ENCODE peak calls at places on chromosome 16, in five cellular contexts. One of them, this sample, is unnamed. For H3K36me3, the result is how much of the 10 kb centered on the place peaks cover.

GRCh38 chr16:84594725-84595038 is 23.2 kb downstream of the COTL1 start:
- DNase-seq in PC-9: no peak
- DNase-seq in neural progenitor cell: no peak
- DNase-seq in fibroblast of lung: no peak
- DNase-seq in GM23248: no peak
- DNase-seq in this sample: no peak

GRCh38 chr16:73171380-73171779 is 123.5 kb upstream of the ZFHX3 start:
- DNase-seq in PC-9: no peak
- DNase-seq in neural progenitor cell: no peak
- DNase-seq in fibroblast of lung: no peak
- DNase-seq in GM23248: no peak
- DNase-seq in this sample: no peak

GRCh38 chr16:85010931-85011845 is at the start of gene ZDHHC7:
- DNase-seq in PC-9: peak
- DNase-seq in neural progenitor cell: peak
- DNase-seq in fibroblast of lung: peak
- DNase-seq in GM23248: peak
- DNase-seq in this sample: peak

GRCh38 chr16:9077001-9077809 is 14.2 kb upstream of the HAPSTR1 start:
- DNase-seq in PC-9: peak
- DNase-seq in neural progenitor cell: no peak
- DNase-seq in fibroblast of lung: no peak
- DNase-seq in GM23248: peak
- DNase-seq in this sample: peak

GRCh38 chr16:83995756-83996155 is 27.7 kb downstream of the NECAB2 start:
- DNase-seq in PC-9: no peak
- DNase-seq in neural progenitor cell: peak
- DNase-seq in fibroblast of lung: peak
- DNase-seq in GM23248: no peak
- DNase-seq in this sample: no peak

GRCh38 chr16:70337814-70338213 is 8.9 kb upstream of the DDX19A start:
- DNase-seq in PC-9: no peak
- DNase-seq in neural progenitor cell: no peak
- DNase-seq in fibroblast of lung: no peak
- DNase-seq in GM23248: no peak
- DNase-seq in this sample: no peak

GRCh38 chr16:82010649-82011048 is 621 bp downstream of the SDR42E1 start:
- DNase-seq in PC-9: no peak
- DNase-seq in neural progenitor cell: no peak
- DNase-seq in fibroblast of lung: no peak
- DNase-seq in GM23248: no peak
- DNase-seq in this sample: no peak

GRCh38 chr16:8887952-8888560 is 5.9 kb downstream of the LITAFD start:
- DNase-seq in PC-9: no peak
- DNase-seq in neural progenitor cell: no peak
- DNase-seq in fibroblast of lung: no peak
- DNase-seq in GM23248: peak
- DNase-seq in this sample: peak

GRCh38 chr16:69724414-69724873 is 1.9 kb downstream of the NQO1 start:
- DNase-seq in PC-9: no peak
- DNase-seq in neural progenitor cell: no peak
- DNase-seq in fibroblast of lung: no peak
- DNase-seq in GM23248: no peak
- DNase-seq in this sample: no peak

GRCh38 chr16:68183033-68183432 is 52.9 kb downstream of the ESRP2 start:
- DNase-seq in PC-9: no peak
- DNase-seq in neural progenitor cell: no peak
- DNase-seq in fibroblast of lung: no peak
- DNase-seq in GM23248: no peak
- DNase-seq in this sample: no peak

GRCh38 chr16:59148312-59148711 is 414.2 kb upstream of the GOT2 start:
- DNase-seq in PC-9: no peak
- DNase-seq in neural progenitor cell: no peak
- DNase-seq in fibroblast of lung: no peak
- DNase-seq in GM23248: no peak
- DNase-seq in this sample: no peak

GRCh38 chr16:25006504-25007055 is 8.6 kb downstream of the ARHGAP17 start:
- DNase-seq in PC-9: peak
- DNase-seq in neural progenitor cell: no peak
- DNase-seq in fibroblast of lung: peak
- DNase-seq in GM23248: peak
- DNase-seq in this sample: peak

GRCh38 chr16:83952587-83952939 is 477 bp upstream of the OSGIN1 start:
- DNase-seq in PC-9: peak
- DNase-seq in neural progenitor cell: no peak
- DNase-seq in fibroblast of lung: no peak
- DNase-seq in GM23248: no peak
- DNase-seq in this sample: peak

GRCh38 chr16:72969146-72969545 is 78.8 kb downstream of the ZFHX3 start:
- DNase-seq in PC-9: no peak
- DNase-seq in neural progenitor cell: no peak
- DNase-seq in fibroblast of lung: no peak
- DNase-seq in GM23248: no peak
- DNase-seq in this sample: no peak

GRCh38 chr16:31328322-31329052 is 26.5 kb upstream of the ITGAX start:
- DNase-seq in PC-9: no peak
- DNase-seq in neural progenitor cell: no peak
- DNase-seq in fibroblast of lung: no peak
- DNase-seq in GM23248: no peak
- DNase-seq in this sample: no peak

GRCh38 chr16:12027091-12027490 is 50.6 kb downstream of the SNX29 start:
- DNase-seq in PC-9: peak
- DNase-seq in neural progenitor cell: no peak
- DNase-seq in fibroblast of lung: no peak
- DNase-seq in GM23248: no peak
- DNase-seq in this sample: no peak

GRCh38 chr16:8763899-8764298 is 33.5 kb downstream of the TMEM186 start:
- DNase-seq in PC-9: no peak
- DNase-seq in neural progenitor cell: peak
- DNase-seq in fibroblast of lung: no peak
- DNase-seq in GM23248: no peak
- DNase-seq in this sample: no peak

GRCh38 chr16:66473654-66474519 is 46.8 kb downstream of the BEAN1 start:
- DNase-seq in PC-9: peak
- DNase-seq in neural progenitor cell: no peak
- DNase-seq in fibroblast of lung: no peak
- DNase-seq in GM23248: peak
- DNase-seq in this sample: no peak

GRCh38 chr16:12245923-12246290 is 269.4 kb downstream of the SNX29 start:
- DNase-seq in PC-9: no peak
- DNase-seq in neural progenitor cell: no peak
- DNase-seq in fibroblast of lung: no peak
- DNase-seq in GM23248: no peak
- DNase-seq in this sample: no peak

GRCh38 chr16:67431077-67431804 is at the start of gene HSD11B2:
- DNase-seq in PC-9: peak
- DNase-seq in neural progenitor cell: peak
- DNase-seq in fibroblast of lung: peak
- DNase-seq in GM23248: peak
- DNase-seq in this sample: peak

GRCh38 chr16:85225291-85225690 is 113.0 kb upstream of the CIBAR2 start:
- DNase-seq in PC-9: no peak
- DNase-seq in neural progenitor cell: no peak
- DNase-seq in fibroblast of lung: no peak
- DNase-seq in GM23248: no peak
- DNase-seq in this sample: no peak

GRCh38 chr16:54694651-54695050 is 236.0 kb upstream of the IRX5 start:
- DNase-seq in PC-9: no peak
- DNase-seq in neural progenitor cell: no peak
- DNase-seq in fibroblast of lung: no peak
- DNase-seq in GM23248: peak
- DNase-seq in this sample: no peak

GRCh38 chr16:72805486-72805885 is 242.4 kb downstream of the ZFHX3 start:
- DNase-seq in PC-9: no peak
- DNase-seq in neural progenitor cell: no peak
- DNase-seq in fibroblast of lung: no peak
- DNase-seq in GM23248: no peak
- DNase-seq in this sample: no peak

GRCh38 chr16:85163278-85164112 is 51.2 kb upstream of the CIBAR2 start:
- DNase-seq in PC-9: peak
- DNase-seq in neural progenitor cell: no peak
- DNase-seq in fibroblast of lung: peak
- DNase-seq in GM23248: no peak
- DNase-seq in this sample: no peak

GRCh38 chr16:6146874-6147425 is 1049.4 kb upstream of the EEF2KMT start:
- DNase-seq in PC-9: no peak
- DNase-seq in neural progenitor cell: peak
- DNase-seq in fibroblast of lung: no peak
- DNase-seq in GM23248: no peak
- DNase-seq in this sample: no peak

GRCh38 chr16:69197573-69197972 is 10.6 kb downstream of the SNTB2 start:
- DNase-seq in PC-9: no peak
- DNase-seq in neural progenitor cell: no peak
- DNase-seq in fibroblast of lung: no peak
- DNase-seq in GM23248: no peak
- DNase-seq in this sample: no peak

GRCh38 chr16:81717662-81718189 is 61.4 kb upstream of the PLCG2 start:
- DNase-seq in PC-9: no peak
- DNase-seq in neural progenitor cell: no peak
- DNase-seq in fibroblast of lung: no peak
- DNase-seq in GM23248: no peak
- DNase-seq in this sample: no peak

GRCh38 chr16:11472410-11472809 is 114.3 kb downstream of the LITAF start:
- DNase-seq in PC-9: no peak
- DNase-seq in neural progenitor cell: no peak
- DNase-seq in fibroblast of lung: no peak
- DNase-seq in GM23248: no peak
- DNase-seq in this sample: no peak

DNA sequence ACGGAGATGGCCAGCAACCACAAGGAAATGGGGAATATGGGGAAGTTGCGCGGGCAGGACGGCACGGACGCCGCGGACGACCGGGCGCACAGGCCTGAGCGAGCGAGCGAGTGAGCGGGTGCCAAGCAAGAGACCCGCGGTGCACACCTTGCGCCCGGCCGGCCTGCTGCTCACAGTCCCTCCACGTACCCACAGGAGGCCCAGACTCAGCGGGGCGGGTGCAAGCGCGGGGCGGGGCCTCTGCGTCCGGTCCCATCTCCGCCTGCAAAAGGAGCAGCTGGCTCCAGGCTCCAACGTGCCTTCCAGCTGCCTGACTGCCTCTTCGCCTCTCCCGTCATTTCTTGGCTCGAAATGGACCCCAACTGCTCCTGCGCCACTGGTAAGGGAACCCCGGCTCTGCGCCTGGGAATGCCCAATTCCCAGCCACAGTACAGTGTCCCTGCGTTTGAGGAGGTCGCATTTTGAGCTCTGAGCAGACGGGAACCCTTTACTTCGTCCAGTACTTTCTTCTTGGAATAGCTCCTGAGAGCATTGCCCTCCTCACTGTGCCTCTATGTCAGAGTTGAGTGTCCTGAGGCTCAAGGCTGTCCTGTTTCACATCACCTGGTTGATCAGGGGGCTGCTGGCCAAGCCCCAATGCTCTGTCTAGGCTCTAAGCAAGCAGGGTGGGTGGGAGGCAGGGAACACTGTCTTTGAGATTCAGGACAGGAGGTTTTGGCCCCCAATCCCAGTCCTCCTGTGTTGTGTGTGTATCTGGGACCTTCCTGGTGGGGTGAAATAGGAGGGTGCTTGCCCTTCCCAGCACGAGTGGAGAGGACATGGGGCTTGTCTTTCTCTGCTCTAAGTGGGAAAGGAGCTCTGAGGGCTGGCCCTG is 8.1 kb upstream of the MT1E start:
- DNase-seq in PC-9: no peak
- DNase-seq in neural progenitor cell: peak
- DNase-seq in fibroblast of lung: peak
- DNase-seq in GM23248: peak
- DNase-seq in this sample: peak
- TF ChIP-seq EZH2 in PC-9: no peak
- TF ChIP-seq EZH2 in neural progenitor cell: peak
- TF ChIP-seq EZH2 in fibroblast of lung: no peak
- TF ChIP-seq EZH2 in GM23248: no peak
- TF ChIP-seq EZH2 in this sample: no peak

GRCh38 chr16:89782489-89782888 is 34.0 kb downstream of the FANCA start:
- DNase-seq in PC-9: no peak
- DNase-seq in neural progenitor cell: no peak
- DNase-seq in fibroblast of lung: no peak
- DNase-seq in GM23248: no peak
- DNase-seq in this sample: no peak
- H3K36me3 ChIP-seq in PC-9: under half
- H3K36me3 ChIP-seq in neural progenitor cell: under half
- H3K36me3 ChIP-seq in fibroblast of lung: under half
- H3K36me3 ChIP-seq in GM23248: under half
- H3K36me3 ChIP-seq in this sample: under half

GRCh38 chr16:49274936-49275730 is 6.5 kb downstream of the CBLN1 start:
- DNase-seq in PC-9: no peak
- DNase-seq in neural progenitor cell: peak
- DNase-seq in fibroblast of lung: no peak
- DNase-seq in GM23248: no peak
- DNase-seq in this sample: no peak
- TF ChIP-seq EZH2 in PC-9: no peak
- TF ChIP-seq EZH2 in neural progenitor cell: peak
- TF ChIP-seq EZH2 in fibroblast of lung: no peak
- TF ChIP-seq EZH2 in GM23248: no peak
- TF ChIP-seq EZH2 in this sample: no peak

GRCh38 chr16:74888888-74889287 is 96.0 kb downstream of the WDR59 start:
- DNase-seq in PC-9: no peak
- DNase-seq in neural progenitor cell: no peak
- DNase-seq in fibroblast of lung: no peak
- DNase-seq in GM23248: no peak
- DNase-seq in this sample: no peak
- H3K36me3 ChIP-seq in PC-9: half or more
- H3K36me3 ChIP-seq in neural progenitor cell: under half
- H3K36me3 ChIP-seq in fibroblast of lung: under half
- H3K36me3 ChIP-seq in GM23248: under half
- H3K36me3 ChIP-seq in this sample: under half

DNA sequence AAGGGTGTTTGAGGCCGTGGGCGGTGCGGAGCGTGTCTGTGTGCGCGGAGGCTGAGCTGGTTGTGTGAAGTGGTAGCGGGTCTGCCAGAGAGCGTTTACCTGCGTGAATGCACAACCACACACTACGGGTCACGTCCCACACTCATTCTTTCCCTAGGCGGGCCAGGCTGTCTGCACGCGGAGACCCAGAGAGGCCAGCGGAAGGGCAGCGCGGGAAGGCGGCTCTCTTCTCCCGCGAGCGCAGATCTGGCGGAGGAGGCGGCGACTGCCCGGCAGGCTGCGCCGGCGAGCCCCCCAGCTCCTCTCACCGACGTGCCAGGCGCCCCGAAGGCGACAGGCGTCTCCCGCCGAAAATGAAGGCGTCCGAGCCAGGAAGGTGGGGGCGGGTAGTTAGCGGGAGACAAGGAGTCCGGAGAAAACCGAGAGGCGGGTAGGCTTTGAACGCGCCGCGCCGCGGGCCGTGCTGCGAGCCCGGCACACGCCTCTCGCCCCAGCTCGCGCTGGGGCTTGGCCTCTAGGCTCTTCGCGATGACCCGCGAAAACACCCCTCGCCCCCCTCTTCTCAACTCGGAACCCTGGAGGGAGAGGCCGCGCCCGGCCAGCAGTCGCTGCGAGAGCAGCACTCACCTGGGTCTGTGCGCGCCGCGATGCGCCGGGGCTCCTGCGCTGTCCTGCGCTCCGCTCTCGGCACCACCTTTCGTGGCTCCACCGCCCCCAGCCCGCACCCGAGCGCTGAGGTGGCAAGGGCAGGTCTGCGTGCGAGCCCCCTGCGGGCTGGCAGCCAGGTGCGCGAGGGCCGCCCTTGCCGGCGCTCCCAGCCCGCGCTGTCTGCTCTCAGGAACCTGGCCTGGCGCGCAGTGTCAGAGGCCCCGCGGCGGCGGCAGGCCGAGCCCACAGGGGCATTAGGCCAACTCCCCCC is 2.0 kb upstream of the FOXF1 start:
- DNase-seq in PC-9: no peak
- DNase-seq in neural progenitor cell: peak
- DNase-seq in fibroblast of lung: peak
- DNase-seq in GM23248: peak
- DNase-seq in this sample: no peak
- TF ChIP-seq EZH2 in PC-9: no peak
- TF ChIP-seq EZH2 in neural progenitor cell: peak
- TF ChIP-seq EZH2 in fibroblast of lung: no peak
- TF ChIP-seq EZH2 in GM23248: no peak
- TF ChIP-seq EZH2 in this sample: peak